ENCODE peak calls at places on chromosome 10, in four cellular contexts. R, Y, Z and S are unnamed samples.

GRCh38 chr10:117503170-117503885 is 39.2 kb upstream of the EMX2 start:
- DNase-seq in R (peak; percentile 74), Y (no peak), Z (no peak), S (no peak)

GRCh38 chr10:59607971-59608370 is 101.7 kb downstream of the SLC16A9 start:
- DNase-seq in R (no peak), Y (no peak), Z (no peak), S (no peak)

GRCh38 chr10:131137223-131137622 is 174.3 kb downstream of the TCERG1L start:
- DNase-seq in R (no peak), Y (no peak), Z (no peak), S (no peak)

GRCh38 chr10:78283069-78283682 is 249.5 kb downstream of the RPS24 start:
- DNase-seq in R (no peak), Y (no peak), Z (no peak), S (no peak)

GRCh38 chr10:112679392-112679791 is 232.4 kb downstream of the VTI1A start:
- DNase-seq in R (no peak), Y (no peak), Z (no peak), S (no peak)

GRCh38 chr10:126476256-126476655 is 88.0 kb upstream of the ADAM12 start:
- DNase-seq in R (no peak), Y (no peak), Z (no peak), S (no peak)

GRCh38 chr10:125747417-125747816 is 27.9 kb downstream of the EDRF1 start:
- DNase-seq in R (no peak), Y (no peak), Z (no peak), S (no peak)

GRCh38 chr10:110456046-110456445 is 41.7 kb upstream of the DUSP5 start:
- DNase-seq in R (no peak), Y (no peak), Z (no peak), S (no peak)

GRCh38 chr10:6145414-6145978 is 56.7 kb downstream of the RBM17 start:
- DNase-seq in R (no peak), Y (no peak), Z (no peak), S (no peak)

GRCh38 chr10:34814228-34815173 is 595 bp downstream of the PARD3 start:
- DNase-seq in R (peak; percentile 66), Y (peak; percentile 43), Z (peak; percentile 28), S (peak; percentile 35)

GRCh38 chr10:52757777-52758176 is 14.8 kb downstream of the MBL2 start:
- DNase-seq in R (peak; percentile 49), Y (no peak), Z (no peak), S (no peak)

GRCh38 chr10:69312537-69312936 is 34.2 kb downstream of the HK1 start:
- DNase-seq in R (no peak), Y (no peak), Z (no peak), S (no peak)

GRCh38 chr10:129046074-129046681 is 420.9 kb upstream of the MGMT start:
- DNase-seq in R (no peak), Y (no peak), Z (no peak), S (no peak)

GRCh38 chr10:96873756-96874467 is 41.8 kb downstream of the LCOR start:
- DNase-seq in R (no peak), Y (no peak), Z (no peak), S (no peak)

GRCh38 chr10:58280485-58280884 is 11.5 kb downstream of the CISD1 start:
- DNase-seq in R (no peak), Y (peak; percentile 47), Z (no peak), S (no peak)

GRCh38 chr10:28913850-28914249 is 236.5 kb downstream of the BAMBI start:
- DNase-seq in R (no peak), Y (peak; percentile 39), Z (no peak), S (no peak)